ENCODE peak calls at places on chromosome 16, in four cellular contexts. R is H1, J is HepG2, F is SK-N-SH. H is an unnamed sample.

GRCh38 chr16:1645914-1646525 is 32.1 kb upstream of the JPT2 start:
- DNase-seq in R (no peak), J (peak), F (no peak), H (no peak)

GRCh38 chr16:55120408-55120807 is 189.7 kb downstream of the IRX5 start:
- DNase-seq in J (peak), F (peak), R (no peak), H (no peak)

GRCh38 chr16:71230122-71230845 is at the start of gene HYDIN:
- DNase-seq in J (peak), F (peak), R (peak), H (no peak)

GRCh38 chr16:52456368-52456767 is 90.6 kb downstream of the TOX3 start:
- DNase-seq in R (no peak), J (peak), F (no peak), H (no peak)

GRCh38 chr16:12017583-12017982 is 41.0 kb downstream of the SNX29 start:
- DNase-seq in R (no peak), J (no peak), F (no peak), H (no peak)

GRCh38 chr16:2473425-2473926 is 1.5 kb upstream of the TBC1D24 start:
- DNase-seq in R (no peak), F (peak), J (no peak), H (no peak)

GRCh38 chr16:82023206-82023605 is 11.8 kb upstream of the HSD17B2 start:
- DNase-seq in R (no peak), J (no peak), F (no peak), H (no peak)

GRCh38 chr16:3017806-3018506 is at the start of gene CLDN6:
- DNase-seq in J (no peak), R (peak), F (peak), H (no peak)

GRCh38 chr16:23025692-23026305 is 123.5 kb downstream of the USP31 start:
- DNase-seq in R (no peak), J (no peak), F (peak), H (no peak)

GRCh38 chr16:681746-682427 is 1.7 kb downstream of the STUB1 start:
- DNase-seq in F (no peak), R (no peak), J (no peak), H (no peak)

GRCh38 chr16:16067127-16067526 is 117.7 kb downstream of the ABCC1 start:
- DNase-seq in J (no peak), R (no peak), F (no peak), H (no peak)

GRCh38 chr16:75312875-75313274 is 61.5 kb upstream of the BCAR1 start:
- DNase-seq in R (no peak), J (no peak), F (no peak), H (no peak)

GRCh38 chr16:81514041-81514559 is 69.5 kb downstream of the CMIP start:
- DNase-seq in J (no peak), R (no peak), F (no peak), H (no peak)

GRCh38 chr16:58506241-58507194 is 6.6 kb downstream of the NDRG4 start:
- DNase-seq in J (no peak), F (peak), R (no peak), H (no peak)

GRCh38 chr16:55495616-55496289 is 13.1 kb upstream of the LPCAT2 start:
- DNase-seq in F (no peak), J (peak), R (no peak), H (no peak)

GRCh38 chr16:64499211-64499610 is 622.7 kb downstream of the CDH11 start:
- DNase-seq in J (no peak), F (no peak), R (no peak), H (no peak)

GRCh38 chr16:89358030-89359005 is 132.0 kb downstream of the ANKRD11 start:
- DNase-seq in J (no peak), R (no peak), F (no peak), H (no peak)

GRCh38 chr16:54370653-54371052 is 84.1 kb upstream of the IRX3 start:
- DNase-seq in F (no peak), R (no peak), J (no peak), H (no peak)

GRCh38 chr16:49754495-49755290 is 101.2 kb downstream of the ZNF423 start:
- DNase-seq in F (peak), R (peak), J (no peak), H (no peak)

GRCh38 chr16:49929606-49930005 is 73.7 kb upstream of the ZNF423 start:
- DNase-seq in F (no peak), J (no peak), R (no peak), H (no peak)

GRCh38 chr16:16120382-16121184 is 102.7 kb downstream of the ABCC6 start:
- DNase-seq in F (peak), R (no peak), J (no peak), H (no peak)

GRCh38 chr16:2963074-2963610 is 933 bp upstream of the KREMEN2 start:
- DNase-seq in R (no peak), J (no peak), F (no peak), H (no peak)

GRCh38 chr16:69123894-69124293 is 8.5 kb downstream of the CHTF8 start:
- DNase-seq in J (peak), R (no peak), F (peak), H (no peak)

DNA sequence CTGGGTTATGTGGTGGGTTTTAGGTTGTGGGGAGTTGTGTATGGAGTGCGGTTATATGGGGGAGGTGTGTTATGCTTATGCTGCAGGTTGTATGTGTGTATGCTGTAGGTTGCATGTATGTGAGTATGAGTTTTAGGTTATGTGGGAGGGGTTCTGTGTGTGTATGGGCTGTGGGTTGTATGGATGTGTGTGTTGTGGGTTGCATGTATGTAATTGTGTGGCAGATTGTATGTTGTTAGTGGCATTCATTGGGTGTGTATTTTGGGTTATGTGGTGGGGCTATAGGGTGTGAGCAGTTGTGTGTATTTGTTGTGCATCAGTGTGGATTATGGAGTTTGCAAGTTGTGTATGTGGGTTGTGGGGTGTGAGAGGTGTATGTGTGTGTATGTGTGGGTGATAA is 277.4 kb downstream of the NPIPA8 start:
- DNase-seq in J (no peak), R (no peak), F (no peak), H (no peak)
- TF ChIP-seq YY1 in J (no peak), R (no peak), F (no peak), H (no peak)

GRCh38 chr16:26598989-26599785 is 467.5 kb upstream of the C16orf82 start:
- DNase-seq in F (no peak), R (peak), J (no peak), H (no peak)
- TF ChIP-seq SIN3A in F (no peak), R (no peak), J (no peak), H (no peak)

GRCh38 chr16:8614435-8615029 is 7.0 kb upstream of the METTL22 start:
- DNase-seq in R (no peak), F (no peak), J (no peak), H (no peak)
- TF ChIP-seq JUND in R (no peak), F (no peak), J (no peak), H (no peak)

GRCh38 chr16:19102187-19102872 is 11.4 kb upstream of the ITPRIPL2 start:
- DNase-seq in F (no peak), R (no peak), J (no peak), H (no peak)
- TF ChIP-seq YY1 in F (no peak), R (no peak), J (no peak), H (no peak)

DNA sequence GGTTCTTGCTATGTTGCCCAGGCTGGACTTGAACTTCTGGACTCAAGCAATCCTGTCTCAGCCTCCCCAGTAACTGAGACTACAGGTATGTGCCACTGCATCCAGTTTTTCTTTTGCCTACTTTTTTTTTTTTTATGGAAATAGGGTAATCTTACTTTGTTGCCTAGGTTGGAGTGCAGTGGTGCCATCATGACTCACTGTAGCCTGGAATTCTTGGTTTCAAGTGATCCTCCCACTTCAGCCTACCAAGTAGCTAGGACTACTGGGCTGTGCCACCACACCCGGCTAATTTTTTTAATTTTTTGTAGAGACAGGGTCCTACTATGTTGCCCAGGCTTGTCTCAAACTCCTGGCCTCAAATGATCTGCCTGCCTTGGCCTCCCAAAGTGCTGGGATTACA is 10.0 kb downstream of the LRRC36 start:
- DNase-seq in J (no peak), R (no peak), F (no peak), H (no peak)
- TF ChIP-seq SIN3A in J (no peak), R (no peak), F (no peak), H (no peak)

GRCh38 chr16:29900888-29901606 is 759 bp downstream of the ASPHD1 start:
- DNase-seq in F (peak), R (no peak), J (no peak), H (no peak)
- TF ChIP-seq JUND in F (no peak), R (no peak), J (no peak), H (no peak)

H was measured in HCT116.